ENCODE peak calls at places on chromosome 10, in six cellular contexts. One of them, this sample, is unnamed.

GRCh38 chr10:78065616-78066410 is 32.1 kb downstream of the RPS24 start:
- DNase-seq in heart right ventricle: no peak
- DNase-seq in right lobe of liver: peak; percentile 24
- DNase-seq in sigmoid colon: no peak
- DNase-seq in trophoblast cell: no peak
- DNase-seq in IMR-90: no peak
- DNase-seq in this sample: no peak

GRCh38 chr10:11612004-11613001 is 853 bp upstream of the USP6NL start:
- DNase-seq in trophoblast cell: peak; percentile 86
- DNase-seq in right lobe of liver: no peak
- DNase-seq in IMR-90: no peak
- DNase-seq in sigmoid colon: no peak
- DNase-seq in heart right ventricle: no peak
- DNase-seq in this sample: no peak

GRCh38 chr10:23373156-23373555 is 28.6 kb upstream of the C10orf67 start:
- DNase-seq in IMR-90: no peak
- DNase-seq in trophoblast cell: peak; percentile 43
- DNase-seq in sigmoid colon: no peak
- DNase-seq in heart right ventricle: no peak
- DNase-seq in right lobe of liver: no peak
- DNase-seq in this sample: no peak

GRCh38 chr10:12502526-12503274 is 153.4 kb downstream of the CAMK1D start:
- DNase-seq in right lobe of liver: no peak
- DNase-seq in IMR-90: no peak
- DNase-seq in heart right ventricle: no peak
- DNase-seq in sigmoid colon: no peak
- DNase-seq in trophoblast cell: no peak
- DNase-seq in this sample: no peak

GRCh38 chr10:28036587-28036986 is 37.7 kb upstream of the ODAD2 start:
- DNase-seq in trophoblast cell: peak; percentile 85
- DNase-seq in heart right ventricle: no peak
- DNase-seq in right lobe of liver: no peak
- DNase-seq in sigmoid colon: no peak
- DNase-seq in IMR-90: peak; percentile 80
- DNase-seq in this sample: no peak

GRCh38 chr10:17961551-17962422 is 10.1 kb downstream of the SLC39A12 start:
- DNase-seq in sigmoid colon: no peak
- DNase-seq in right lobe of liver: no peak
- DNase-seq in heart right ventricle: no peak
- DNase-seq in IMR-90: peak; percentile 47
- DNase-seq in trophoblast cell: no peak
- DNase-seq in this sample: no peak

GRCh38 chr10:77501152-77501845 is 136.3 kb downstream of the KCNMA1 start:
- DNase-seq in trophoblast cell: peak; percentile 4
- DNase-seq in sigmoid colon: peak; percentile 70
- DNase-seq in right lobe of liver: no peak
- DNase-seq in heart right ventricle: no peak
- DNase-seq in IMR-90: peak; percentile 93
- DNase-seq in this sample: peak; percentile 47

GRCh38 chr10:61733358-61733940 is 70.7 kb downstream of the CABCOCO1 start:
- DNase-seq in sigmoid colon: no peak
- DNase-seq in IMR-90: peak; percentile 64
- DNase-seq in heart right ventricle: no peak
- DNase-seq in right lobe of liver: no peak
- DNase-seq in trophoblast cell: peak; percentile 80
- DNase-seq in this sample: no peak

GRCh38 chr10:124647421-124648130 is 96.6 kb downstream of the FAM53B start:
- DNase-seq in sigmoid colon: peak; percentile 82
- DNase-seq in heart right ventricle: peak; percentile 64
- DNase-seq in IMR-90: peak; percentile 20
- DNase-seq in trophoblast cell: peak; percentile 36
- DNase-seq in right lobe of liver: peak; percentile 83
- DNase-seq in this sample: peak; percentile 92

GRCh38 chr10:59342723-59343122 is 19.6 kb downstream of the FAM13C start:
- DNase-seq in trophoblast cell: no peak
- DNase-seq in IMR-90: no peak
- DNase-seq in sigmoid colon: no peak
- DNase-seq in heart right ventricle: no peak
- DNase-seq in right lobe of liver: no peak
- DNase-seq in this sample: no peak

GRCh38 chr10:31707578-31708411 is 220.8 kb downstream of the ARHGAP12 start:
- DNase-seq in trophoblast cell: peak; percentile 34
- DNase-seq in right lobe of liver: peak; percentile 67
- DNase-seq in sigmoid colon: peak; percentile 80
- DNase-seq in heart right ventricle: peak; percentile 72
- DNase-seq in IMR-90: peak; percentile 77
- DNase-seq in this sample: peak; percentile 81

GRCh38 chr10:128063736-128064614 is 62.2 kb downstream of the MKI67 start:
- DNase-seq in IMR-90: no peak
- DNase-seq in trophoblast cell: peak; percentile 8
- DNase-seq in right lobe of liver: no peak
- DNase-seq in heart right ventricle: no peak
- DNase-seq in sigmoid colon: peak; percentile 64
- DNase-seq in this sample: no peak

GRCh38 chr10:31484407-31485135 is 165.6 kb downstream of the ZEB1 start:
- DNase-seq in right lobe of liver: no peak
- DNase-seq in heart right ventricle: no peak
- DNase-seq in trophoblast cell: peak; percentile 70
- DNase-seq in sigmoid colon: no peak
- DNase-seq in IMR-90: peak; percentile 52
- DNase-seq in this sample: no peak

GRCh38 chr10:71094712-71095390 is 117.5 kb upstream of the UNC5B start:
- DNase-seq in sigmoid colon: no peak
- DNase-seq in heart right ventricle: no peak
- DNase-seq in IMR-90: no peak
- DNase-seq in trophoblast cell: no peak
- DNase-seq in right lobe of liver: no peak
- DNase-seq in this sample: no peak

GRCh38 chr10:122052702-122053101 is 63.7 kb downstream of the TACC2 start:
- DNase-seq in heart right ventricle: no peak
- DNase-seq in right lobe of liver: no peak
- DNase-seq in sigmoid colon: peak; percentile 20
- DNase-seq in trophoblast cell: no peak
- DNase-seq in IMR-90: peak; percentile 21
- DNase-seq in this sample: no peak

GRCh38 chr10:80177781-80178636 is 27.3 kb downstream of the ANXA11 start:
- DNase-seq in sigmoid colon: no peak
- DNase-seq in IMR-90: peak; percentile 54
- DNase-seq in heart right ventricle: no peak
- DNase-seq in right lobe of liver: peak; percentile 15
- DNase-seq in trophoblast cell: peak; percentile 89
- DNase-seq in this sample: no peak

GRCh38 chr10:42982886-42983594 is 93.8 kb upstream of the RET start:
- DNase-seq in right lobe of liver: peak; percentile 31
- DNase-seq in trophoblast cell: no peak
- DNase-seq in sigmoid colon: peak; percentile 35
- DNase-seq in IMR-90: no peak
- DNase-seq in heart right ventricle: no peak
- DNase-seq in this sample: peak; percentile 21

GRCh38 chr10:93006435-93007039 is 54.1 kb upstream of the CYP26C1 start:
- DNase-seq in sigmoid colon: no peak
- DNase-seq in right lobe of liver: no peak
- DNase-seq in trophoblast cell: peak; percentile 67
- DNase-seq in heart right ventricle: no peak
- DNase-seq in IMR-90: peak; percentile 75
- DNase-seq in this sample: no peak

GRCh38 chr10:13831711-13832110 is 244.9 kb downstream of the PRPF18 start:
- DNase-seq in sigmoid colon: peak; percentile 32
- DNase-seq in IMR-90: no peak
- DNase-seq in right lobe of liver: no peak
- DNase-seq in trophoblast cell: no peak
- DNase-seq in heart right ventricle: no peak
- DNase-seq in this sample: no peak

GRCh38 chr10:72694476-72695369 is 2.8 kb downstream of the MCU start:
- DNase-seq in sigmoid colon: no peak
- DNase-seq in right lobe of liver: no peak
- DNase-seq in trophoblast cell: peak; percentile 39
- DNase-seq in IMR-90: peak; percentile 65
- DNase-seq in heart right ventricle: no peak
- DNase-seq in this sample: no peak

GRCh38 chr10:114389429-114389828 is 14.9 kb downstream of the AFAP1L2 start:
- DNase-seq in trophoblast cell: peak; percentile 65
- DNase-seq in sigmoid colon: peak; percentile 80
- DNase-seq in IMR-90: peak; percentile 52
- DNase-seq in heart right ventricle: no peak
- DNase-seq in right lobe of liver: no peak
- DNase-seq in this sample: no peak

GRCh38 chr10:94093286-94093905 is 99.7 kb downstream of the PLCE1 start:
- DNase-seq in heart right ventricle: no peak
- DNase-seq in right lobe of liver: no peak
- DNase-seq in IMR-90: peak; percentile 42
- DNase-seq in trophoblast cell: no peak
- DNase-seq in sigmoid colon: no peak
- DNase-seq in this sample: no peak

GRCh38 chr10:26841733-26842317 is 18.9 kb downstream of the ABI1 start:
- DNase-seq in right lobe of liver: no peak
- DNase-seq in trophoblast cell: no peak
- DNase-seq in heart right ventricle: no peak
- DNase-seq in sigmoid colon: no peak
- DNase-seq in IMR-90: no peak
- DNase-seq in this sample: no peak

DNA sequence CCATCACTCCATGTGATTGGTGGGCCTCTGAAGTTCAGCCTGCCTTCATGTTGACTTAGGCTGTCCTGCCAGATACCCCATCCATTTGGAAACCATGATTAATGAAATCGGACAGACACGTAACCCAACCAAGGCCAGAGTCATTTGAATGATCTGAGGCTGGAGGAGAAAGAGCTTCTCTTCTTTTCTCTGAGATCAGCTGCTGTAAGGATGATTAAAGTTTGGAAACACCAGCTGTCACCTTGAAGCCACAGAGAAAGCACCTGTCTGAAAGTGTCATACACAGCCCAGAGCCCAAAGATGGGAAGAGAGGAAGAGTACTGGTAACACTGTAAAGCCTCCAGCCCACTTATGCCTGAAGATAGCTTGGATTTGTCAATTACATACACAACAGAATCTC is 22.9 kb downstream of the NEBL start:
- DNase-seq in heart right ventricle: no peak
- DNase-seq in sigmoid colon: no peak
- DNase-seq in right lobe of liver: no peak
- DNase-seq in trophoblast cell: no peak
- DNase-seq in IMR-90: no peak
- DNase-seq in this sample: no peak
- H3K27ac ChIP-seq in heart right ventricle: no peak overlapping the region
- H3K27ac ChIP-seq in sigmoid colon: no peak overlapping the region
- H3K27ac ChIP-seq in right lobe of liver: no peak overlapping the region
- H3K27ac ChIP-seq in trophoblast cell: no peak overlapping the region
- H3K27ac ChIP-seq in IMR-90: no peak overlapping the region
- H3K27ac ChIP-seq in this sample: no peak overlapping the region

GRCh38 chr10:97795886-97796285 is 24.1 kb upstream of the SFRP5 start:
- DNase-seq in right lobe of liver: no peak
- DNase-seq in sigmoid colon: no peak
- DNase-seq in heart right ventricle: no peak
- DNase-seq in IMR-90: no peak
- DNase-seq in trophoblast cell: no peak
- DNase-seq in this sample: no peak
- H3K4me3 ChIP-seq in right lobe of liver: no peak overlapping the region
- H3K4me3 ChIP-seq in sigmoid colon: no peak overlapping the region
- H3K4me3 ChIP-seq in heart right ventricle: no peak overlapping the region
- H3K4me3 ChIP-seq in IMR-90: no peak overlapping the region
- H3K4me3 ChIP-seq in trophoblast cell: no peak overlapping the region
- H3K4me3 ChIP-seq in this sample: no peak overlapping the region

GRCh38 chr10:110651044-110651958 is 7.2 kb downstream of the RBM20 start:
- DNase-seq in heart right ventricle: peak; percentile 32
- DNase-seq in right lobe of liver: no peak
- DNase-seq in IMR-90: peak; percentile 98
- DNase-seq in trophoblast cell: no peak
- DNase-seq in sigmoid colon: peak; percentile 87
- DNase-seq in this sample: no peak
- H3K27me3 ChIP-seq in heart right ventricle: peaks cover 5% of the 10 kb centered on the region
- H3K27me3 ChIP-seq in right lobe of liver: peaks cover 5% of the 10 kb centered on the region
- H3K27me3 ChIP-seq in IMR-90: peaks cover 17% of the 10 kb centered on the region
- H3K27me3 ChIP-seq in trophoblast cell: no peaks in the 10 kb centered on the region
- H3K27me3 ChIP-seq in sigmoid colon: peaks cover 12% of the 10 kb centered on the region
- H3K27me3 ChIP-seq in this sample: peaks cover 90% of the 10 kb centered on the region

GRCh38 chr10:104076743-104077160 is 8.9 kb downstream of the COL17A1 start:
- DNase-seq in right lobe of liver: no peak
- DNase-seq in IMR-90: peak; percentile 16
- DNase-seq in trophoblast cell: no peak
- DNase-seq in heart right ventricle: peak; percentile 28
- DNase-seq in sigmoid colon: no peak
- DNase-seq in this sample: no peak
- H3K27ac ChIP-seq in right lobe of liver: no peak overlapping the region
- H3K27ac ChIP-seq in IMR-90: no peak overlapping the region
- H3K27ac ChIP-seq in trophoblast cell: no peak overlapping the region
- H3K27ac ChIP-seq in heart right ventricle: peak overlapping the region; percentile 36
- H3K27ac ChIP-seq in sigmoid colon: no peak overlapping the region
- H3K27ac ChIP-seq in this sample: peak overlapping the region; percentile 42

DNA sequence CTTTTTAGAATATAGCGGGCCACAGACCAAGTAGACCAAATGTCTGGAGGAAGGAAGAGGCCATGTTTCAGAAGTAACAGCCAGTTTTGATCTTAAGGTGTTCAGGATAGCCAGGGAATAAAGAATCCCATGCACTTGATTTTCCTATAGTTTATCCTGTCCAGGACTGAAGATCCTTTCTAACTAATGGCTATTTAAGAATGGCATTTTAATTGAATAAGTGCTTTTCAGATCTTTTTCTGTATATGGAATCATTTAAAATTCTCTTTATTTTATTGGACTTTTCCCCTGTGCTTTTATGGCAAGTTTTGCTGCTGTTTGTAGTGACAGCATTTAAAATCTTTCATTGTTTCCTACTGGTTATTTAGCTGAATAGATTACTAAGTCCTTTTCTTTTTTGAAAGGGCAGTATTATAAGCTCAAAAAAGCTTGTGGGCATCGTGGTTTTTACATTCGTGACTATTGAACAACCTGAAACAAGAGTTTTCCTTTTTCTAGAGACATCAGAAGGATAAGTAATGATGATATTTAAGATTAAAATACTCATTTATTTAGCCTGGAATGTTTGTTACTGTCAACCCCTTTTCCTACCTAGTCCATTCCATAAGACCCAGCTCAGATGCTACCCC is 2.4 kb downstream of the INPP5F start:
- DNase-seq in IMR-90: no peak
- DNase-seq in heart right ventricle: no peak
- DNase-seq in trophoblast cell: no peak
- DNase-seq in right lobe of liver: no peak
- DNase-seq in sigmoid colon: no peak
- DNase-seq in this sample: no peak
- H3K4me3 ChIP-seq in IMR-90: no peak overlapping the region
- H3K4me3 ChIP-seq in heart right ventricle: no peak overlapping the region
- H3K4me3 ChIP-seq in trophoblast cell: no peak overlapping the region
- H3K4me3 ChIP-seq in right lobe of liver: no peak overlapping the region
- H3K4me3 ChIP-seq in sigmoid colon: no peak overlapping the region
- H3K4me3 ChIP-seq in this sample: no peak overlapping the region

GRCh38 chr10:100841528-100841927 is 71.2 kb upstream of the SLF2 start:
- DNase-seq in right lobe of liver: no peak
- DNase-seq in trophoblast cell: no peak
- DNase-seq in IMR-90: no peak
- DNase-seq in sigmoid colon: no peak
- DNase-seq in heart right ventricle: no peak
- DNase-seq in this sample: no peak
- H3K27me3 ChIP-seq in right lobe of liver: no peaks in the 10 kb centered on the region
- H3K27me3 ChIP-seq in trophoblast cell: no peaks in the 10 kb centered on the region
- H3K27me3 ChIP-seq in IMR-90: peaks cover 16% of the 10 kb centered on the region
- H3K27me3 ChIP-seq in sigmoid colon: peaks cover 44% of the 10 kb centered on the region
- H3K27me3 ChIP-seq in heart right ventricle: peaks cover 45% of the 10 kb centered on the region
- H3K27me3 ChIP-seq in this sample: peaks cover 89% of the 10 kb centered on the region

This sample was measured in left lung.